ENCODE peak calls at places on chromosomes 13 and 19, in eight cellular contexts. A, X, Y, D, I, O, M and Q are unnamed samples.

GRCh38 chr19:35585844-35586243 is at the start of gene PMIS2:
- DNase-seq in Y (no peak), A (peak), M (no peak), I (no peak), X (no peak), O (no peak), D (no peak), Q (no peak)

GRCh38 chr19:10661946-10662345 is 7.8 kb downstream of the ILF3 start:
- DNase-seq in M (no peak), O (no peak), D (no peak), I (no peak), A (no peak), Y (no peak), X (no peak), Q (no peak)

GRCh38 chr13:76383671-76384461 is 502.3 kb downstream of the KCTD12 start:
- DNase-seq in I (no peak), M (no peak), O (peak), X (peak), D (peak), Y (peak), A (no peak), Q (no peak)

GRCh38 chr19:30391554-30392551 is 19.7 kb downstream of the ZNF536 start:
- DNase-seq in X (peak), D (peak), O (no peak), A (no peak), M (no peak), Y (peak), I (no peak), Q (no peak)

GRCh38 chr19:41977916-41978315 is 16.1 kb downstream of the ATP1A3 start:
- DNase-seq in M (no peak), I (no peak), D (no peak), X (no peak), O (no peak), Y (no peak), A (no peak), Q (no peak)

GRCh38 chr19:43747557-43748204 is 7.1 kb downstream of the SMG9 start:
- DNase-seq in I (no peak), O (no peak), X (no peak), Y (no peak), A (peak), M (no peak), D (no peak), Q (no peak)

GRCh38 chr13:22915442-22916082 is 265.2 kb upstream of the SGCG start:
- DNase-seq in O (peak), X (peak), M (peak), A (peak), Y (no peak), D (peak), I (no peak), Q (peak)

GRCh38 chr19:2527171-2527570 is 51.2 kb downstream of the GADD45B start:
- DNase-seq in M (no peak), I (no peak), D (no peak), O (no peak), A (no peak), Y (no peak), X (no peak), Q (no peak)

GRCh38 chr19:43599635-43600295 is 3.4 kb downstream of the ZNF576 start:
- DNase-seq in O (no peak), Y (no peak), A (no peak), D (no peak), X (no peak), I (no peak), M (no peak), Q (no peak)

GRCh38 chr13:44302948-44303575 is 70.6 kb upstream of the SERP2 start:
- DNase-seq in M (no peak), A (peak), D (peak), Y (no peak), I (no peak), O (no peak), X (peak), Q (no peak)

GRCh38 chr19:30340724-30341595 is 31.2 kb upstream of the ZNF536 start:
- DNase-seq in X (no peak), Y (no peak), I (no peak), O (no peak), A (no peak), M (no peak), D (no peak), Q (no peak)

GRCh38 chr19:45472557-45473365 is 5.0 kb downstream of the FOSB start:
- DNase-seq in A (no peak), X (no peak), Y (no peak), D (no peak), I (no peak), M (no peak), O (no peak), Q (no peak)

GRCh38 chr13:26477681-26478080 is 79.8 kb upstream of the WASF3 start:
- DNase-seq in Y (no peak), D (no peak), M (no peak), O (no peak), I (no peak), X (no peak), A (no peak), Q (no peak)

GRCh38 chr19:32675720-32676185 is at the start of gene RGS9BP:
- DNase-seq in Y (no peak), D (peak), X (peak), O (peak), A (peak), I (peak), M (peak), Q (peak)

GRCh38 chr13:113207890-113208423 is 512 bp downstream of the PCID2 start:
- DNase-seq in D (peak), A (peak), O (peak), I (peak), X (peak), M (peak), Y (no peak), Q (no peak)

GRCh38 chr13:86757236-86757978 is 913.8 kb upstream of the SLITRK5 start:
- DNase-seq in I (no peak), O (no peak), X (peak), A (peak), Y (no peak), D (peak), M (no peak), Q (no peak)

GRCh38 chr13:24997367-24997967 is 98.5 kb upstream of the PABPC3 start:
- DNase-seq in X (no peak), A (peak), D (peak), Y (no peak), M (no peak), I (no peak), O (peak), Q (no peak)

GRCh38 chr13:73210218-73210883 is 151.5 kb downstream of the KLF5 start:
- DNase-seq in I (no peak), M (no peak), D (no peak), X (no peak), O (no peak), Y (no peak), A (no peak), Q (no peak)

GRCh38 chr13:31987535-31988170 is 43.9 kb upstream of the FRY start:
- DNase-seq in D (no peak), O (no peak), I (no peak), A (no peak), X (no peak), M (no peak), Y (no peak), Q (no peak)

GRCh38 chr13:37488682-37489081 is 109.9 kb downstream of the POSTN start:
- DNase-seq in I (no peak), O (no peak), Y (no peak), D (peak), M (no peak), A (no peak), X (peak), Q (no peak)

GRCh38 chr19:30253581-30253996 is 118.6 kb upstream of the ZNF536 start:
- DNase-seq in M (no peak), O (no peak), D (no peak), A (no peak), X (no peak), Y (peak), I (no peak), Q (no peak)

GRCh38 chr13:41621716-41622508 is 164.6 kb downstream of the RGCC start:
- DNase-seq in I (no peak), X (peak), D (peak), M (no peak), O (no peak), Y (no peak), A (no peak), Q (no peak)

GRCh38 chr19:19211499-19212432 is at the start of gene NCAN:
- DNase-seq in A (no peak), D (no peak), X (no peak), Y (no peak), M (no peak), I (no peak), O (no peak), Q (no peak)

GRCh38 chr13:99379856-99380255 is 72.7 kb upstream of the GPR183 start:
- DNase-seq in D (no peak), O (no peak), X (no peak), A (no peak), Y (no peak), M (no peak), I (no peak), Q (no peak)
- TF ChIP-seq CTCF in D (no peak), O (no peak), X (no peak), A (no peak), Y (no peak), M (no peak), I (no peak), Q (no peak)

GRCh38 chr13:105634059-105634458 is 901.4 kb downstream of the EFNB2 start:
- DNase-seq in Y (no peak), X (no peak), I (no peak), O (no peak), D (peak), M (no peak), A (no peak), Q (no peak)
- H3K4me3 ChIP-seq in Y (no peak), X (no peak), I (no peak), O (no peak), D (no peak), M (no peak), A (no peak), Q (no peak)

GRCh38 chr19:16969127-16969526 is 57.5 kb downstream of the CPAMD8 start:
- DNase-seq in M (no peak), O (no peak), X (no peak), I (no peak), Y (no peak), A (peak), D (no peak), Q (no peak)
- TF ChIP-seq CTCF in M (no peak), O (no peak), X (no peak), I (peak), Y (no peak), A (peak), D (no peak), Q (no peak)

GRCh38 chr19:58394821-58395219 is 636 bp upstream of the RNF225 start:
- DNase-seq in A (no peak), Y (no peak), O (no peak), M (no peak), I (no peak), D (no peak), X (no peak), Q (no peak)

GRCh38 chr19:58395979-58396627 is 647 bp downstream of the RNF225 start:
- DNase-seq in Y (no peak), X (no peak), M (no peak), I (no peak), A (no peak), D (no peak), O (no peak), Q (no peak)

GRCh38 chr19:58393725-58394033 is 1.8 kb upstream of the RNF225 start:
- DNase-seq in D (no peak), I (no peak), M (no peak), X (no peak), A (no peak), O (no peak), Y (no peak), Q (no peak)

GRCh38 chr19:58396691-58397532 is 1.5 kb downstream of the RNF225 start:
- DNase-seq in D (no peak), I (no peak), A (no peak), M (no peak), X (no peak), Y (no peak), O (no peak), Q (no peak)

GRCh38 chr19:58395220-58395978 is at the start of gene RNF225:
- DNase-seq in X (no peak), O (peak), I (no peak), A (peak), M (no peak), D (no peak), Y (no peak), Q (no peak)
- H3K4me3 ChIP-seq in X (no peak), O (no peak), I (no peak), A (no peak), M (no peak), D (no peak), Y (no peak), Q (no peak)

DNA sequence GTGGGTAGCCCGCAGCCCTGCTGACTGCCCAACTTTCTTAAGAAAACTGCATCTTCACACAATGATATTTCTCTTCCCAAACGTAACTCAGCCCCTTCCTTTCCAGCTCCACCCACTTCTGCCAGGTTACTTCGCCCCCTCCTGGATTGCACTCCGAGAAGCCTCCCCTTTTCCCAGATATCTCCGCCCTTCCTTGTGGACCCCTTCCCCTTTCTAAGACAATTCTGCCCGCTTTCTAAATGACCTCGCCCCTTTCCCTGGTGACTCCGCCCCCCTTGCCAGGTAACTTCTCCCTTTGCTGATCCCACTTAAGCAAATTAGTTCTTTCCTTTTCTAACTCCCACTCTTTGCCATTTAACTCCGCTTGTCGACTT is 2.6 kb downstream of the VSIG10L start:
- DNase-seq in I (peak), O (no peak), M (no peak), D (no peak), Y (no peak), X (no peak), A (no peak), Q (no peak)
- TF ChIP-seq CTCF in I (no peak), O (no peak), M (no peak), D (peak), Y (no peak), X (no peak), A (no peak), Q (no peak)

DNA sequence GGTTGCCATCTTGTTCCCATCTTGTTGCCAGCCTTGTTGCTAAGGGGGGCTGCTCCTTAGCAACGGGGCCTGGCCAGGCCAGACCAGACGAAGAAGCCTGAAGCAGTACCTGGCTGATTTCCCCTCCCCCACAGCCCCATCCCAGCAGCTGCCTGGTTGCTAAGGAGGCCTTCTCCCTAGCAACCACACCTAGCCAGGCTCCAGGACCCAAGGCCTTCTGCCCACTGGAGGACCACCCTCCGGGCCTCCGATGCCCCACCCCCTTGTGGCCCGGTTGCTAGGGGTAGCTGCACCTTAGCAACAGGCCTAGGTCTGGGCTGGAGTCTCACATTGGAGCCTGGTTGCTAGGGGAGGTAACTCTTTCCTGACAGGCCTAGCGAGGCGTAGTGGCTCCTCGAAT is 3.9 kb downstream of the PRRG2 start:
- DNase-seq in A (no peak), D (no peak), X (no peak), M (no peak), I (no peak), O (no peak), Y (no peak), Q (no peak)
- H3K4me3 ChIP-seq in A (no peak), D (no peak), X (no peak), M (no peak), I (no peak), O (no peak), Y (no peak), Q (no peak)

GRCh38 chr13:62019858-62020257 is 604.2 kb upstream of the PCDH20 start:
- DNase-seq in A (no peak), I (no peak), M (no peak), O (no peak), Y (no peak), X (no peak), D (no peak), Q (no peak)

DNA sequence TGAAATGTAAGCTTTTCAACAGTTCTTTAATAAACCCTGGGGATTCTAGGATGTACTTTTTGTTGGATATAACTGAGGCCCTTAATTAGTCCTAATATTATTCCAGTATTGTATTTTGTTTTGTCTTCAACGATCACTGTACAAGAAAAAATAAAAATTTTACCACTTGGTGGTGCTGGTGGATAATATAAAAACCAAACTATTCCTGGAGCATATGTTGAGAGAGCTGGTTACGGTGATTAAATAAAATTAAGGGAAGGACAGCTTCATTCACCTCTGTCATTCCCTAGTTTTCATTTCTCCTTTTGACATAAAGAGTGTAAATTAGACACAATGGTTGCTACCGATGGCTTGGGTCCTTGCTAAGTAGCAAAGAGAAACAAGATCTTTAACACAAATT is 598.6 kb upstream of the PCDH20 start:
- DNase-seq in Y (no peak), O (no peak), X (no peak), D (peak), I (no peak), M (no peak), A (no peak), Q (no peak)
- TF ChIP-seq CTCF in Y (no peak), O (no peak), X (peak), D (no peak), I (no peak), M (no peak), A (no peak), Q (no peak)

GRCh38 chr13:29901714-29902631 is 51.6 kb upstream of the UBL3 start:
- DNase-seq in A (no peak), O (peak), D (peak), X (peak), I (no peak), M (no peak), Y (peak), Q (no peak)
- H3K4me3 ChIP-seq in A (no peak), O (no peak), D (no peak), X (peak), I (no peak), M (no peak), Y (no peak), Q (no peak)

DNA sequence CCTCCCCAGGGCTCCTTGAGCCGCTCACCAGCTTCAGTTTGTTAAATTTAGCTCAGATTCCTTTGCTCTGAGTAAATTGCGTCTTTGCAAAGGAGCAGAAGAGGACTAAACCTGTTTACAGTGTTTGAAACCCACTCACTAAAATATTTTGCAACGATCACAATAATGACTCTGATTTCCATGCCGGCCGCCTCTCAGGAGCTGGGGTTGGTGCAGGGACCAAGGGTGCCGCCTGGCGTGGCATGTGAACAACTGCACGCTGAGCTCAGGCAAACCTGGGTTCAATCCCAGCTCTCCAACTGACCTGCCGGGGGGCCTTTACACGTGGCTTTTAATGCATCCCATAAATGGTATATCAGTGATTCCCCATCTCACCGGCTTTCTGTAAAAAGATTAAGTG is 68.7 kb upstream of the CACNA1A start:
- DNase-seq in M (no peak), X (no peak), Y (no peak), A (no peak), D (no peak), I (no peak), O (no peak), Q (no peak)
- TF ChIP-seq CTCF in M (no peak), X (no peak), Y (peak), A (peak), D (peak), I (no peak), O (no peak), Q (peak)